ENCODE peak calls at places on chromosomes 12 and 14, in eight cellular contexts. W is choroid plexus epithelial cell, Y is activated B cell treated with CpG ODN at 0.5 μM for 24 hours, I is osteocyte, P is A549, Q is psoas muscle, K is epithelial cell of esophagus, G is fibroblast of lung. A is an unnamed sample.

GRCh38 chr14:102225936-102226335 is 79.0 kb downstream of the MOK start:
- DNase-seq in W (no peak), Y (no peak), I (no peak), P (no peak), Q (no peak), K (no peak), G (no peak), A (no peak)

GRCh38 chr12:55931317-55931779 is 386 bp downstream of the DGKA start:
- DNase-seq in W (peak; percentile 2), Y (no peak), I (no peak), P (peak; percentile 38), Q (peak; percentile 53), K (no peak), G (no peak), A (no peak)

GRCh38 chr14:102249041-102249440 is 55.9 kb downstream of the MOK start:
- DNase-seq in W (peak; percentile 99), Y (no peak), I (no peak), P (no peak), Q (no peak), K (no peak), G (peak; percentile 87), A (no peak)

GRCh38 chr12:113267621-113268020 is 46.4 kb downstream of the TPCN1 start:
- DNase-seq in W (no peak), Y (no peak), I (no peak), P (no peak), Q (no peak), K (peak; percentile 62), G (no peak), A (no peak)

GRCh38 chr14:44897844-44898151 is 63.9 kb downstream of the KLHL28 start:
- DNase-seq in W (peak; percentile 56), Y (no peak), I (no peak), P (no peak), Q (no peak), K (no peak), G (no peak), A (no peak)

GRCh38 chr14:39974036-39974435 is 541.8 kb upstream of the FBXO33 start:
- DNase-seq in W (no peak), Y (no peak), I (no peak), P (no peak), Q (no peak), K (no peak), G (no peak), A (no peak)

GRCh38 chr12:38782393-38782792 is 123.0 kb downstream of the CPNE8 start:
- DNase-seq in W (no peak), Y (no peak), I (no peak), P (no peak), Q (no peak), K (no peak), G (no peak), A (no peak)

GRCh38 chr14:69090187-69090789 is 62.6 kb downstream of the DCAF5 start:
- DNase-seq in W (peak; percentile 68), Y (no peak), I (no peak), P (peak; percentile 35), Q (no peak), K (peak; percentile 78), G (peak; percentile 52), A (peak; percentile 15)

GRCh38 chr12:50927766-50928224 is 24.5 kb upstream of the HIGD1C start:
- DNase-seq in W (no peak), Y (no peak), I (peak; percentile 46), P (no peak), Q (no peak), K (no peak), G (no peak), A (no peak)

GRCh38 chr12:2301531-2302461 is 249.0 kb downstream of the CACNA1C start:
- DNase-seq in W (no peak), Y (no peak), I (peak; percentile 91), P (no peak), Q (no peak), K (no peak), G (peak; percentile 73), A (no peak)

GRCh38 chr12:64796205-64796845 is 28.1 kb upstream of the TBC1D30 start:
- DNase-seq in W (peak; percentile 97), Y (no peak), I (no peak), P (peak; percentile 91), Q (no peak), K (peak; percentile 96), G (peak; percentile 87), A (peak; percentile 66)

GRCh38 chr12:52043386-52044212 is 7.6 kb upstream of the NR4A1 start:
- DNase-seq in W (no peak), Y (no peak), I (no peak), P (no peak), Q (peak; percentile 95), K (no peak), G (no peak), A (no peak)

GRCh38 chr14:104110491-104111209 is 25.1 kb downstream of the ASPG start:
- DNase-seq in W (no peak), Y (no peak), I (no peak), P (no peak), Q (peak; percentile 35), K (no peak), G (no peak), A (no peak)

GRCh38 chr12:116695464-116695725 is 42.5 kb downstream of the SPRING1 start:
- DNase-seq in W (no peak), Y (no peak), I (no peak), P (no peak), Q (no peak), K (no peak), G (no peak), A (no peak)

GRCh38 chr12:32666510-32666909 is 12.6 kb upstream of the DNM1L start:
- DNase-seq in W (no peak), Y (no peak), I (no peak), P (no peak), Q (no peak), K (no peak), G (peak; percentile 22), A (no peak)
- TF ChIP-seq CTCF in W (no peak), Y (no peak), I (no peak), P (no peak), Q (no peak), K (no peak), G (no peak), A (no peak)

GRCh38 chr14:101045511-101045910 is 142.0 kb upstream of the RTL1 start:
- DNase-seq in W (no peak), Y (no peak), I (no peak), P (no peak), Q (no peak), K (no peak), G (no peak), A (no peak)
- TF ChIP-seq CTCF in W (no peak), Y (no peak), I (no peak), P (no peak), Q (no peak), K (no peak), G (no peak), A (no peak)

DNA sequence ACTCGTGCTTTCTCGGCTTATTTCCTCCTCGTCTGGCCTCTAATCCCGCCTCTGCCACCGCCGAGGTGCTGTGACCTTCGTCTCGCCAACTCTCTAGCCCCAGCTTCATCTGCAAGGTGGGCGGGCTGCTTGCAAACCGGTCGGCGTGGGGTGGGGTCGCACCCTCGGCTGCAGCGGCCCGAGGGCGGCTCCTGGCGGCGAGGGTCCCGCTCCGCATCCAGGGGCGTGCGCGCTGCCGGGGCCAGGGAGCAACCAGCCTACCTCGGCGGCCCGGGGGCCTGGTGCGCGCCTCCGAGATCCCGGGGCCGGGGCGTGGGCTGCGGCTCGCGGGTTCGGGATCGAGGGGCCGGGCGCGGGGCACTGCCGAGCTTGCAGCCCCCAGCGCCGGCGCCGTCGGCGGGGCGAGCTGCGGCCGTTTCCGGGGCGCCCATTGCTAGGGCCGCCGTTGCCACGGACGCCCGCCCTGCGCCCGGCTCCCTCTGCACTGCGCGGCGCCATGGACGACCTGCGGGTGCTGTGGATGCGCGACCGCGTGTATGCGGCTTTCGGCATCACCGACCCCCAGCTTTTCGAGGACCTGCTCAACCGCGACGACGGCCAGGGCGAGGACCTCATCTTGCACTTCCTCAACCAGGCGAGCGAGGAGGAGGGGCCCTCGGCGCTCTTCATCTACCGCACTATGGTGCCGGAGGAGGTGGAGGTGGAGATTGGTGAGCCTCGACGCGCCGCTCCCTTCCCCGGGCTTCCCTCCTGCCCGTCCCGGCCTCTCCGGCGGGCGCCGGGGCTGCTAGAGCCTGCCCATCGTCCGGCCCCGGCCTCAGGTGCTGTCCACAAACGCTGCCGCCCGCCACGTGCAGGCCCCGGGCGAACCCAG is at the start of gene DNAH10:
- DNase-seq in W (peak; percentile 15), Y (peak; percentile 61), I (no peak), P (no peak), Q (no peak), K (peak; percentile 26), G (peak; percentile 22), A (peak; percentile 82)
- TF ChIP-seq CTCF in W (peak; percentile 35), Y (no peak), I (peak; percentile 60), P (no peak), Q (no peak), K (no peak), G (peak; percentile 11), A (peak; percentile 43)

GRCh38 chr12:57759360-57759980 is 4.6 kb downstream of the MARCHF9 start:
- DNase-seq in W (peak; percentile 55), Y (no peak), I (no peak), P (no peak), Q (no peak), K (peak; percentile 73), G (peak; percentile 20), A (no peak)
- TF ChIP-seq CTCF in W (peak; percentile 70), Y (no peak), I (peak; percentile 49), P (peak; percentile 61), Q (peak; percentile 33), K (peak; percentile 73), G (peak; percentile 18), A (peak; percentile 30)

DNA sequence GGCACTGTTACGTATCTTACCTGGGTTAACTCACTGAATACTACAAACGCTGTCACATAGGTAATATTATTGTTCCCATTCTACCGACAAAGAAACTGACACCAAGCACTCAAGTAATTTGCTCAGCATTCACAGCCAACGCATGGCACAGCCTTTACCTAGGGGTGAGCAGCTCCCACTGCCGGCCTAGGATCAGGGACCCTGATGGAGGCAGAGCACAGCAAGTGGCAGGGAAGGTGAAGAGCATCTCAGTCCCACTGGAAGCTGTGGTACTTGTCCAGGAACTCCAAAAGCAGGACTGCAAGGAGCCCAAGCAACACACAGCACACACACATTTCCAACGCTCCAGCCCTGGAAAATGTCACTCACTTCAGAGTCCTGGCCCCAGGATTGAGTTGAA is 111.8 kb upstream of the CDKN3 start:
- DNase-seq in W (no peak), Y (no peak), I (no peak), P (no peak), Q (no peak), K (no peak), G (no peak), A (no peak)
- TF ChIP-seq CTCF in W (no peak), Y (no peak), I (no peak), P (no peak), Q (no peak), K (no peak), G (no peak), A (no peak)

GRCh38 chr12:124734224-124734788 is 129.4 kb downstream of the SCARB1 start:
- DNase-seq in W (peak; percentile 74), Y (no peak), I (no peak), P (no peak), Q (peak; percentile 66), K (no peak), G (no peak), A (peak; percentile 32)
- TF ChIP-seq CTCF in W (peak; percentile 22), Y (no peak), I (no peak), P (no peak), Q (no peak), K (no peak), G (no peak), A (no peak)